ENCODE peak calls at places on chromosomes 3 and 15, in seven cellular contexts. One of them, this sample, is unnamed.

GRCh38 chr15:31060429-31061140 is 40.9 kb downstream of the TRPM1 start:
- DNase-seq in fibroblast of the aortic adventitia: peak
- DNase-seq in left lung: no peak
- DNase-seq in neural crest cell: no peak
- DNase-seq in HFFc6: no peak
- DNase-seq in heart left ventricle: no peak
- DNase-seq in GM10248: no peak
- DNase-seq in this sample: no peak

GRCh38 chr15:67100808-67101581 is 35.6 kb downstream of the SMAD3 start:
- DNase-seq in GM10248: peak
- DNase-seq in HFFc6: no peak
- DNase-seq in heart left ventricle: no peak
- DNase-seq in left lung: no peak
- DNase-seq in fibroblast of the aortic adventitia: no peak
- DNase-seq in neural crest cell: no peak
- DNase-seq in this sample: no peak

GRCh38 chr15:82315519-82316246 is 33.6 kb downstream of the GOLGA6L10 start:
- DNase-seq in neural crest cell: no peak
- DNase-seq in HFFc6: no peak
- DNase-seq in heart left ventricle: peak
- DNase-seq in left lung: no peak
- DNase-seq in fibroblast of the aortic adventitia: no peak
- DNase-seq in GM10248: no peak
- DNase-seq in this sample: no peak

GRCh38 chr3:46931631-46932441 is 44.7 kb downstream of the CCDC12 start:
- DNase-seq in heart left ventricle: peak
- DNase-seq in HFFc6: peak
- DNase-seq in left lung: peak
- DNase-seq in neural crest cell: no peak
- DNase-seq in GM10248: no peak
- DNase-seq in fibroblast of the aortic adventitia: no peak
- DNase-seq in this sample: no peak

GRCh38 chr15:62569460-62570404 is 404.6 kb upstream of the C2CD4B start:
- DNase-seq in GM10248: no peak
- DNase-seq in fibroblast of the aortic adventitia: peak
- DNase-seq in heart left ventricle: peak
- DNase-seq in HFFc6: peak
- DNase-seq in left lung: no peak
- DNase-seq in neural crest cell: no peak
- DNase-seq in this sample: no peak

GRCh38 chr15:76840830-76841460 is 64.2 kb downstream of the SCAPER start:
- DNase-seq in fibroblast of the aortic adventitia: peak
- DNase-seq in GM10248: peak
- DNase-seq in heart left ventricle: no peak
- DNase-seq in neural crest cell: no peak
- DNase-seq in left lung: no peak
- DNase-seq in HFFc6: peak
- DNase-seq in this sample: no peak

GRCh38 chr3:187274977-187275338 is 16.6 kb downstream of the MASP1 start:
- DNase-seq in heart left ventricle: no peak
- DNase-seq in fibroblast of the aortic adventitia: no peak
- DNase-seq in HFFc6: no peak
- DNase-seq in neural crest cell: peak
- DNase-seq in left lung: no peak
- DNase-seq in GM10248: no peak
- DNase-seq in this sample: no peak

GRCh38 chr3:51796859-51797258 is 17.8 kb upstream of the IQCF6 start:
- DNase-seq in GM10248: no peak
- DNase-seq in HFFc6: no peak
- DNase-seq in heart left ventricle: no peak
- DNase-seq in neural crest cell: no peak
- DNase-seq in fibroblast of the aortic adventitia: no peak
- DNase-seq in left lung: no peak
- DNase-seq in this sample: no peak

GRCh38 chr15:101641894-101642293 is 10.3 kb downstream of the TM2D3 start:
- DNase-seq in fibroblast of the aortic adventitia: no peak
- DNase-seq in heart left ventricle: no peak
- DNase-seq in left lung: no peak
- DNase-seq in GM10248: no peak
- DNase-seq in neural crest cell: no peak
- DNase-seq in HFFc6: no peak
- DNase-seq in this sample: no peak

GRCh38 chr15:61070111-61070901 is 158.8 kb downstream of the RORA start:
- DNase-seq in neural crest cell: no peak
- DNase-seq in fibroblast of the aortic adventitia: no peak
- DNase-seq in left lung: no peak
- DNase-seq in HFFc6: no peak
- DNase-seq in GM10248: no peak
- DNase-seq in heart left ventricle: no peak
- DNase-seq in this sample: no peak

GRCh38 chr3:161462138-161462537 is 34.5 kb upstream of the OTOL1 start:
- DNase-seq in neural crest cell: no peak
- DNase-seq in GM10248: no peak
- DNase-seq in HFFc6: no peak
- DNase-seq in fibroblast of the aortic adventitia: no peak
- DNase-seq in left lung: no peak
- DNase-seq in heart left ventricle: no peak
- DNase-seq in this sample: no peak

GRCh38 chr3:9253327-9253726 is 3.9 kb upstream of the SRGAP3 start:
- DNase-seq in neural crest cell: no peak
- DNase-seq in heart left ventricle: no peak
- DNase-seq in HFFc6: peak
- DNase-seq in GM10248: no peak
- DNase-seq in left lung: no peak
- DNase-seq in fibroblast of the aortic adventitia: no peak
- DNase-seq in this sample: no peak

GRCh38 chr3:9249273-9250192 is at the start of gene SRGAP3:
- DNase-seq in GM10248: peak
- DNase-seq in fibroblast of the aortic adventitia: peak
- DNase-seq in neural crest cell: peak
- DNase-seq in heart left ventricle: peak
- DNase-seq in HFFc6: peak
- DNase-seq in left lung: peak
- DNase-seq in this sample: peak

GRCh38 chr3:9248232-9249191 is 934 bp downstream of the SRGAP3 start:
- DNase-seq in HFFc6: no peak
- DNase-seq in GM10248: no peak
- DNase-seq in heart left ventricle: no peak
- DNase-seq in fibroblast of the aortic adventitia: no peak
- DNase-seq in neural crest cell: peak
- DNase-seq in left lung: no peak
- DNase-seq in this sample: no peak

GRCh38 chr3:9250236-9250635 is 790 bp upstream of the SRGAP3 start:
- DNase-seq in neural crest cell: no peak
- DNase-seq in GM10248: no peak
- DNase-seq in HFFc6: no peak
- DNase-seq in left lung: no peak
- DNase-seq in fibroblast of the aortic adventitia: no peak
- DNase-seq in heart left ventricle: no peak
- DNase-seq in this sample: no peak

DNA sequence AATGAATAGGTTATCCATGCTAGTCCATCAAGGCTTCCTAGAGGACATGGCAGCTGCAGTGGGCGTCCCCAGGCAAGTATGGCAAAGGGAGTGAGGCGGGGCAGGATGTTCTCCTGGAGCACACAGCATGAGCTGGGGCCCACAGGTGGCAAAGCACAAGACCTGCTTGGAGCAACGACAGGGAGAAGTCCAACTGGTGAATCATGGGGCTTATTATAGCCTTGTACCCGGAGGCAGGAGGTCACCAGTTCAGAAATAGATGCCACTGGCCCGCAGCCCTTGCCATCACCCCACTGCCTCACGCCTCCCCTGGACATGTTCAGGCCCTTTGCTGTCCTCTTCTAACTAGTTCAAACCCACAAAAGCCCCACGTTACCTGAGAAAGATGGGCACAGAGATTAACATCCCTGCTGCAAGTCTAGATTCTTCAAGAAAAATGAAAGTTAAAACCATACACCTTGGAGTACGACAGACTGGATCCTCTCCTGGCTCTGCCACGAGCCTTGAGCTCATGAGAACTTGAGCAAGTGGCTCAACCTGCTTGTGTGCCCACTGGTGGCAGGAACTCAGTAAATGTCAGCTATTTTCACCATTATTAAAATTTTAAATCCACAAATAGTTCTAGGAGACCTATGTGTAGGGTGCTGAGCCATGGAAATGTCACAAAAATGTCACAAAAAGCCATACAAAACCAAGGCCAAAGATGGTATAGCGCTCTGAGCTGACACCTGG is 1.8 kb upstream of the SRGAP3 start:
- DNase-seq in neural crest cell: no peak
- DNase-seq in fibroblast of the aortic adventitia: no peak
- DNase-seq in heart left ventricle: peak
- DNase-seq in HFFc6: no peak
- DNase-seq in GM10248: no peak
- DNase-seq in left lung: no peak
- DNase-seq in this sample: no peak
- TF ChIP-seq CTCF in neural crest cell: no peak
- TF ChIP-seq CTCF in fibroblast of the aortic adventitia: no peak
- TF ChIP-seq CTCF in heart left ventricle: no peak
- TF ChIP-seq CTCF in HFFc6: peak
- TF ChIP-seq CTCF in GM10248: no peak
- TF ChIP-seq CTCF in left lung: no peak
- TF ChIP-seq CTCF in this sample: no peak

DNA sequence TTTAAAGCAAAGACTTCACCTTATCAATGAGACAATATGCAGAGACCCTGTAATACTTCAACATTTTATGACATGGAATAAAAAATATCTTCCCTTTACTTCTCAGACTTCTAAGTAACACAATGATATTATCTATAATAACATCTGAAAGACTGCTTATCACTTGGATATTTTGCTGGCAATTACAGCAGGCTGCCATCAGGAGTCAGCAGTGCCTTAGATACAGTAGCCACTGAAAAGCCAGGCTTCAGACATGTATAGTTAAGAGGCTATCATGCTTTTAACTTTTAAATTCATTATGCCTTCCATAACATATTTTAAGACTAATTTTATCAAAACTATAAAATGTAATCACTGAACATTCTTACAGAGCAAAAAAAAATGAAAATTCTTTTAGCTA is 227.5 kb downstream of the NEK10 start:
- DNase-seq in HFFc6: no peak
- DNase-seq in GM10248: no peak
- DNase-seq in left lung: no peak
- DNase-seq in heart left ventricle: no peak
- DNase-seq in neural crest cell: no peak
- DNase-seq in fibroblast of the aortic adventitia: no peak
- DNase-seq in this sample: no peak
- TF ChIP-seq CTCF in HFFc6: peak
- TF ChIP-seq CTCF in GM10248: no peak
- TF ChIP-seq CTCF in left lung: no peak
- TF ChIP-seq CTCF in heart left ventricle: no peak
- TF ChIP-seq CTCF in neural crest cell: peak
- TF ChIP-seq CTCF in fibroblast of the aortic adventitia: no peak
- TF ChIP-seq CTCF in this sample: no peak

GRCh38 chr15:99344639-99345038 is 93.4 kb downstream of the LRRC28 start:
- DNase-seq in HFFc6: no peak
- DNase-seq in neural crest cell: no peak
- DNase-seq in heart left ventricle: no peak
- DNase-seq in left lung: no peak
- DNase-seq in fibroblast of the aortic adventitia: no peak
- DNase-seq in GM10248: peak
- DNase-seq in this sample: no peak

GRCh38 chr15:99345832-99346462 is 94.7 kb downstream of the LRRC28 start:
- DNase-seq in HFFc6: no peak
- DNase-seq in neural crest cell: no peak
- DNase-seq in heart left ventricle: no peak
- DNase-seq in GM10248: no peak
- DNase-seq in left lung: no peak
- DNase-seq in fibroblast of the aortic adventitia: no peak
- DNase-seq in this sample: no peak

GRCh38 chr15:99347609-99348008 is 96.3 kb downstream of the LRRC28 start:
- DNase-seq in neural crest cell: no peak
- DNase-seq in heart left ventricle: no peak
- DNase-seq in left lung: no peak
- DNase-seq in fibroblast of the aortic adventitia: peak
- DNase-seq in GM10248: no peak
- DNase-seq in HFFc6: peak
- DNase-seq in this sample: no peak

GRCh38 chr15:99345242-99345641 is 94.0 kb downstream of the LRRC28 start:
- DNase-seq in fibroblast of the aortic adventitia: no peak
- DNase-seq in heart left ventricle: no peak
- DNase-seq in left lung: no peak
- DNase-seq in neural crest cell: no peak
- DNase-seq in HFFc6: no peak
- DNase-seq in GM10248: no peak
- DNase-seq in this sample: no peak

DNA sequence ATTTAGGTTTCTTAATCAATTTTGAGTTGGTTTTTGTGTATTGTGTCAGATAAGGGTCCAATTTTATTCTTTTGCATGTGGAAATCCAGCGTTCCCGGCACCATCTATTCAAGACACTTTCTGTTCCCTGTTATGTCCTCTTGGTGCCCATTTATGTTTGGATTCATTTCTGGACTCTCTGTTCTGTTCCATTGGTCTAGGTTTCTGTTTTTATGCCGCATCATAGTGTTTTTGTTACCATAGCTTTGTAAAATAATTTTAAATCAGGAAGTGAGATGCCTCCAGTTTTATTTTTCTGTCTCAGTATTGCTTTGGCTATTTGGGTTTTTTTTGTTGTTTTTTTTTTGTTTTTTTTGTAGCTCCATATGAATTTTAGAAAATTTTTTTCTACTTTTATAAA is 97.1 kb downstream of the LRRC28 start:
- DNase-seq in fibroblast of the aortic adventitia: no peak
- DNase-seq in GM10248: no peak
- DNase-seq in left lung: no peak
- DNase-seq in heart left ventricle: no peak
- DNase-seq in HFFc6: no peak
- DNase-seq in neural crest cell: no peak
- DNase-seq in this sample: no peak
- TF ChIP-seq CTCF in fibroblast of the aortic adventitia: no peak
- TF ChIP-seq CTCF in GM10248: no peak
- TF ChIP-seq CTCF in left lung: no peak
- TF ChIP-seq CTCF in heart left ventricle: no peak
- TF ChIP-seq CTCF in HFFc6: no peak
- TF ChIP-seq CTCF in neural crest cell: no peak
- TF ChIP-seq CTCF in this sample: no peak

GRCh38 chr3:59970796-59971195 is 921.0 kb upstream of the CFAP20DC start:
- DNase-seq in neural crest cell: no peak
- DNase-seq in GM10248: no peak
- DNase-seq in heart left ventricle: no peak
- DNase-seq in fibroblast of the aortic adventitia: no peak
- DNase-seq in HFFc6: no peak
- DNase-seq in left lung: no peak
- DNase-seq in this sample: no peak

GRCh38 chr3:59970384-59970783 is 920.6 kb upstream of the CFAP20DC start:
- DNase-seq in HFFc6: no peak
- DNase-seq in neural crest cell: no peak
- DNase-seq in GM10248: no peak
- DNase-seq in left lung: no peak
- DNase-seq in fibroblast of the aortic adventitia: no peak
- DNase-seq in heart left ventricle: no peak
- DNase-seq in this sample: no peak

DNA sequence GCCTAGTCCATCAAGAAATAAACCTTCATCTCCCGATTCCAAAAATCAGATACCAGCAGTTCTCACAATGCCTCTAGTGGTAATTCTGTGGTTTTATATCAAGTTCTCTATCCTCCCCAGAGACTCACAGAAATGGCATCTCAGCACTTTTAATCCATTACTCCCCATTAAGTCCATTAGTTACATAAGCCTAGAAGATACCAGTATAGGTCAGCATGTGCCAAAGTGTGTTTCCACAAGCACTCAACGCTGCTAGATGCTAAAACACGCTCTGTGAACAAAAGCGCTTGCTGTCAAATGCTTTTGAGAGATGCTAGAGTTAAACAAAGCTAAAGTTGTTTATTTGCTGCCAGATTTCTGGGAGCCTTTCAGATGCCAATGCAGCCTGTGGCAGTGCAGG is 918.7 kb upstream of the CFAP20DC start:
- DNase-seq in left lung: no peak
- DNase-seq in fibroblast of the aortic adventitia: no peak
- DNase-seq in HFFc6: no peak
- DNase-seq in neural crest cell: no peak
- DNase-seq in GM10248: no peak
- DNase-seq in heart left ventricle: no peak
- DNase-seq in this sample: no peak
- TF ChIP-seq CTCF in left lung: no peak
- TF ChIP-seq CTCF in fibroblast of the aortic adventitia: no peak
- TF ChIP-seq CTCF in HFFc6: no peak
- TF ChIP-seq CTCF in neural crest cell: no peak
- TF ChIP-seq CTCF in GM10248: no peak
- TF ChIP-seq CTCF in heart left ventricle: no peak
- TF ChIP-seq CTCF in this sample: no peak

This sample was measured in endothelial cell.